ENCODE peak calls at places on chromosomes 16 and 17, in nine cellular contexts. One of them, this sample, is unnamed.

GRCh38 chr17:36544049-36544319 is 735 bp upstream of the GGNBP2 start:
- DNase-seq in fibroblast of mammary gland: peak; percentile 64
- DNase-seq in kidney epithelial cell: no peak
- DNase-seq in activated CD8-positive, alpha-beta T cell treated with anti-CD3 and anti-CD28 coated beads for 36 hours: peak; percentile 40
- DNase-seq in ovary: no peak
- DNase-seq in stomach: peak; percentile 47
- DNase-seq in heart left ventricle: no peak
- DNase-seq in upper lobe of right lung: no peak
- DNase-seq in mammary epithelial cell: peak; percentile 60
- DNase-seq in this sample: peak; percentile 42

GRCh38 chr16:19578378-19578851 is 22.9 kb downstream of the VPS35L start:
- DNase-seq in upper lobe of right lung: no peak
- DNase-seq in activated CD8-positive, alpha-beta T cell treated with anti-CD3 and anti-CD28 coated beads for 36 hours: no peak
- DNase-seq in fibroblast of mammary gland: peak; percentile 50
- DNase-seq in ovary: no peak
- DNase-seq in mammary epithelial cell: no peak
- DNase-seq in stomach: no peak
- DNase-seq in heart left ventricle: no peak
- DNase-seq in kidney epithelial cell: no peak
- DNase-seq in this sample: no peak

GRCh38 chr16:49439050-49439449 is 65.4 kb downstream of the C16orf78 start:
- DNase-seq in heart left ventricle: no peak
- DNase-seq in activated CD8-positive, alpha-beta T cell treated with anti-CD3 and anti-CD28 coated beads for 36 hours: no peak
- DNase-seq in mammary epithelial cell: no peak
- DNase-seq in kidney epithelial cell: no peak
- DNase-seq in stomach: no peak
- DNase-seq in fibroblast of mammary gland: no peak
- DNase-seq in ovary: no peak
- DNase-seq in upper lobe of right lung: no peak
- DNase-seq in this sample: no peak

GRCh38 chr16:56451753-56452689 is 667 bp downstream of the OGFOD1 start:
- DNase-seq in heart left ventricle: peak; percentile 42
- DNase-seq in activated CD8-positive, alpha-beta T cell treated with anti-CD3 and anti-CD28 coated beads for 36 hours: peak; percentile 17
- DNase-seq in upper lobe of right lung: no peak
- DNase-seq in mammary epithelial cell: peak; percentile 41
- DNase-seq in ovary: no peak
- DNase-seq in kidney epithelial cell: peak; percentile 16
- DNase-seq in fibroblast of mammary gland: peak; percentile 46
- DNase-seq in stomach: no peak
- DNase-seq in this sample: no peak

GRCh38 chr16:10897134-10897533 is 20.1 kb downstream of the CIITA start:
- DNase-seq in kidney epithelial cell: no peak
- DNase-seq in fibroblast of mammary gland: no peak
- DNase-seq in stomach: no peak
- DNase-seq in activated CD8-positive, alpha-beta T cell treated with anti-CD3 and anti-CD28 coated beads for 36 hours: no peak
- DNase-seq in heart left ventricle: no peak
- DNase-seq in mammary epithelial cell: no peak
- DNase-seq in ovary: no peak
- DNase-seq in upper lobe of right lung: no peak
- DNase-seq in this sample: no peak

GRCh38 chr16:81401035-81401950 is 43.3 kb upstream of the CMIP start:
- DNase-seq in upper lobe of right lung: no peak
- DNase-seq in heart left ventricle: no peak
- DNase-seq in ovary: peak; percentile 34
- DNase-seq in stomach: no peak
- DNase-seq in kidney epithelial cell: no peak
- DNase-seq in mammary epithelial cell: peak; percentile 96
- DNase-seq in activated CD8-positive, alpha-beta T cell treated with anti-CD3 and anti-CD28 coated beads for 36 hours: no peak
- DNase-seq in fibroblast of mammary gland: peak; percentile 66
- DNase-seq in this sample: no peak

GRCh38 chr16:2701713-2702437 is 18.1 kb downstream of the PRSS27 start:
- DNase-seq in kidney epithelial cell: no peak
- DNase-seq in ovary: peak; percentile 15
- DNase-seq in fibroblast of mammary gland: no peak
- DNase-seq in activated CD8-positive, alpha-beta T cell treated with anti-CD3 and anti-CD28 coated beads for 36 hours: no peak
- DNase-seq in heart left ventricle: no peak
- DNase-seq in stomach: no peak
- DNase-seq in upper lobe of right lung: no peak
- DNase-seq in mammary epithelial cell: no peak
- DNase-seq in this sample: no peak

GRCh38 chr17:45388604-45389325 is 43.9 kb downstream of the ARHGAP27 start:
- DNase-seq in mammary epithelial cell: peak; percentile 32
- DNase-seq in activated CD8-positive, alpha-beta T cell treated with anti-CD3 and anti-CD28 coated beads for 36 hours: peak; percentile 50
- DNase-seq in kidney epithelial cell: no peak
- DNase-seq in ovary: no peak
- DNase-seq in upper lobe of right lung: no peak
- DNase-seq in fibroblast of mammary gland: peak; percentile 71
- DNase-seq in heart left ventricle: no peak
- DNase-seq in stomach: no peak
- DNase-seq in this sample: no peak

DNA sequence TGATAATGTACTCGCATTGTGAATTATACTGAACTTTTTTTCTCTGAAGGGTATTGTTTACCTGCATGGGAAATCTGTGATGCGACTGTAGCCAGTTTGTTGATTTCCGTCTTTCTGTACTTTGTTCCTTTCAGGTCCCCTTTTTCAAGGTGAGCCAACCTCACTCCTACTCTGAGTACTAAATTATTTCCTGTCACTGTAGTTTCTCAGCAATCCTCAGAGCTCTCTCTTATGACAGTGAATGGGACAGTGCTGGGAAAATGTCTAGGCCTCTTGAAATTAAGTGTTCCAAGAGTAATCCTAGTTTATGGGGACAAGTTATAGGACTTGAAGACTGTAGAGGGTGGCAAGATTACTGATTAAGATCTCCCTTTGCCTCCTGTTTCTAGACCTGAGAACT is 167.6 kb downstream of the CNTNAP4 start:
- DNase-seq in upper lobe of right lung: no peak
- DNase-seq in heart left ventricle: no peak
- DNase-seq in fibroblast of mammary gland: no peak
- DNase-seq in stomach: no peak
- DNase-seq in activated CD8-positive, alpha-beta T cell treated with anti-CD3 and anti-CD28 coated beads for 36 hours: no peak
- DNase-seq in ovary: no peak
- DNase-seq in mammary epithelial cell: no peak
- DNase-seq in kidney epithelial cell: no peak
- DNase-seq in this sample: no peak
- TF ChIP-seq CTCF in upper lobe of right lung: no peak
- TF ChIP-seq CTCF in heart left ventricle: no peak
- TF ChIP-seq CTCF in fibroblast of mammary gland: no peak
- TF ChIP-seq CTCF in stomach: no peak
- TF ChIP-seq CTCF in activated CD8-positive, alpha-beta T cell treated with anti-CD3 and anti-CD28 coated beads for 36 hours: no peak
- TF ChIP-seq CTCF in ovary: no peak
- TF ChIP-seq CTCF in mammary epithelial cell: no peak
- TF ChIP-seq CTCF in kidney epithelial cell: no peak
- TF ChIP-seq CTCF in this sample: no peak

GRCh38 chr16:31181102-31181830 is 1.3 kb downstream of the FUS start:
- DNase-seq in heart left ventricle: peak; percentile 59
- DNase-seq in fibroblast of mammary gland: peak; percentile 49
- DNase-seq in mammary epithelial cell: peak; percentile 45
- DNase-seq in kidney epithelial cell: no peak
- DNase-seq in activated CD8-positive, alpha-beta T cell treated with anti-CD3 and anti-CD28 coated beads for 36 hours: peak; percentile 54
- DNase-seq in upper lobe of right lung: peak; percentile 71
- DNase-seq in ovary: peak; percentile 38
- DNase-seq in stomach: peak; percentile 28
- DNase-seq in this sample: no peak

GRCh38 chr16:31179153-31179746 is 689 bp upstream of the FUS start:
- DNase-seq in stomach: no peak
- DNase-seq in upper lobe of right lung: no peak
- DNase-seq in kidney epithelial cell: no peak
- DNase-seq in activated CD8-positive, alpha-beta T cell treated with anti-CD3 and anti-CD28 coated beads for 36 hours: no peak
- DNase-seq in mammary epithelial cell: no peak
- DNase-seq in fibroblast of mammary gland: no peak
- DNase-seq in heart left ventricle: no peak
- DNase-seq in ovary: no peak
- DNase-seq in this sample: no peak

GRCh38 chr16:31177136-31177535 is 2.8 kb upstream of the FUS start:
- DNase-seq in mammary epithelial cell: peak; percentile 96
- DNase-seq in fibroblast of mammary gland: peak; percentile 66
- DNase-seq in ovary: no peak
- DNase-seq in stomach: no peak
- DNase-seq in kidney epithelial cell: peak; percentile 89
- DNase-seq in activated CD8-positive, alpha-beta T cell treated with anti-CD3 and anti-CD28 coated beads for 36 hours: peak; percentile 84
- DNase-seq in upper lobe of right lung: peak; percentile 68
- DNase-seq in heart left ventricle: no peak
- DNase-seq in this sample: no peak

GRCh38 chr16:31182391-31182790 is 2.5 kb downstream of the FUS start:
- DNase-seq in ovary: no peak
- DNase-seq in stomach: no peak
- DNase-seq in kidney epithelial cell: no peak
- DNase-seq in activated CD8-positive, alpha-beta T cell treated with anti-CD3 and anti-CD28 coated beads for 36 hours: no peak
- DNase-seq in mammary epithelial cell: no peak
- DNase-seq in upper lobe of right lung: no peak
- DNase-seq in heart left ventricle: no peak
- DNase-seq in fibroblast of mammary gland: no peak
- DNase-seq in this sample: no peak

GRCh38 chr16:31179747-31180458 is at the start of gene FUS:
- DNase-seq in mammary epithelial cell: peak; percentile 79
- DNase-seq in ovary: peak; percentile 95
- DNase-seq in heart left ventricle: peak; percentile 93
- DNase-seq in kidney epithelial cell: no peak
- DNase-seq in fibroblast of mammary gland: peak; percentile 84
- DNase-seq in stomach: peak; percentile 94
- DNase-seq in activated CD8-positive, alpha-beta T cell treated with anti-CD3 and anti-CD28 coated beads for 36 hours: peak; percentile 92
- DNase-seq in upper lobe of right lung: peak; percentile 95
- DNase-seq in this sample: peak; percentile 96
- TF ChIP-seq CTCF in mammary epithelial cell: no peak
- TF ChIP-seq CTCF in ovary: peak; percentile 34
- TF ChIP-seq CTCF in heart left ventricle: no peak
- TF ChIP-seq CTCF in kidney epithelial cell: no peak
- TF ChIP-seq CTCF in fibroblast of mammary gland: no peak
- TF ChIP-seq CTCF in stomach: no peak
- TF ChIP-seq CTCF in activated CD8-positive, alpha-beta T cell treated with anti-CD3 and anti-CD28 coated beads for 36 hours: no peak
- TF ChIP-seq CTCF in upper lobe of right lung: no peak
- TF ChIP-seq CTCF in this sample: no peak

GRCh38 chr16:67664258-67664657 is 2.3 kb downstream of the ENKD1 start:
- DNase-seq in activated CD8-positive, alpha-beta T cell treated with anti-CD3 and anti-CD28 coated beads for 36 hours: no peak
- DNase-seq in fibroblast of mammary gland: no peak
- DNase-seq in mammary epithelial cell: no peak
- DNase-seq in heart left ventricle: no peak
- DNase-seq in upper lobe of right lung: no peak
- DNase-seq in kidney epithelial cell: no peak
- DNase-seq in stomach: no peak
- DNase-seq in ovary: no peak
- DNase-seq in this sample: no peak

GRCh38 chr16:67663151-67663876 is 2.6 kb downstream of the PARD6A start:
- DNase-seq in kidney epithelial cell: no peak
- DNase-seq in heart left ventricle: no peak
- DNase-seq in mammary epithelial cell: no peak
- DNase-seq in ovary: no peak
- DNase-seq in stomach: no peak
- DNase-seq in activated CD8-positive, alpha-beta T cell treated with anti-CD3 and anti-CD28 coated beads for 36 hours: peak; percentile 69
- DNase-seq in upper lobe of right lung: no peak
- DNase-seq in fibroblast of mammary gland: no peak
- DNase-seq in this sample: no peak

GRCh38 chr16:67662653-67663010 is 1.9 kb downstream of the PARD6A start:
- DNase-seq in ovary: no peak
- DNase-seq in kidney epithelial cell: no peak
- DNase-seq in heart left ventricle: no peak
- DNase-seq in activated CD8-positive, alpha-beta T cell treated with anti-CD3 and anti-CD28 coated beads for 36 hours: no peak
- DNase-seq in fibroblast of mammary gland: no peak
- DNase-seq in mammary epithelial cell: no peak
- DNase-seq in stomach: no peak
- DNase-seq in upper lobe of right lung: no peak
- DNase-seq in this sample: no peak

GRCh38 chr16:67664871-67665270 is 1.7 kb downstream of the ENKD1 start:
- DNase-seq in activated CD8-positive, alpha-beta T cell treated with anti-CD3 and anti-CD28 coated beads for 36 hours: no peak
- DNase-seq in stomach: no peak
- DNase-seq in mammary epithelial cell: no peak
- DNase-seq in ovary: no peak
- DNase-seq in heart left ventricle: no peak
- DNase-seq in kidney epithelial cell: no peak
- DNase-seq in upper lobe of right lung: no peak
- DNase-seq in fibroblast of mammary gland: no peak
- DNase-seq in this sample: no peak

GRCh38 chr16:67663877-67664222 is 2.7 kb downstream of the ENKD1 start:
- DNase-seq in heart left ventricle: no peak
- DNase-seq in upper lobe of right lung: no peak
- DNase-seq in kidney epithelial cell: no peak
- DNase-seq in activated CD8-positive, alpha-beta T cell treated with anti-CD3 and anti-CD28 coated beads for 36 hours: no peak
- DNase-seq in ovary: no peak
- DNase-seq in mammary epithelial cell: no peak
- DNase-seq in fibroblast of mammary gland: no peak
- DNase-seq in stomach: no peak
- DNase-seq in this sample: no peak
- TF ChIP-seq CTCF in heart left ventricle: no peak
- TF ChIP-seq CTCF in upper lobe of right lung: no peak
- TF ChIP-seq CTCF in kidney epithelial cell: no peak
- TF ChIP-seq CTCF in activated CD8-positive, alpha-beta T cell treated with anti-CD3 and anti-CD28 coated beads for 36 hours: peak; percentile 12
- TF ChIP-seq CTCF in ovary: no peak
- TF ChIP-seq CTCF in mammary epithelial cell: no peak
- TF ChIP-seq CTCF in fibroblast of mammary gland: no peak
- TF ChIP-seq CTCF in stomach: no peak
- TF ChIP-seq CTCF in this sample: no peak

GRCh38 chr16:70253291-70254094 is 1.8 kb upstream of the EXOSC6 start:
- DNase-seq in fibroblast of mammary gland: peak; percentile 58
- DNase-seq in heart left ventricle: no peak
- DNase-seq in kidney epithelial cell: no peak
- DNase-seq in ovary: no peak
- DNase-seq in activated CD8-positive, alpha-beta T cell treated with anti-CD3 and anti-CD28 coated beads for 36 hours: peak; percentile 64
- DNase-seq in mammary epithelial cell: no peak
- DNase-seq in upper lobe of right lung: no peak
- DNase-seq in stomach: no peak
- DNase-seq in this sample: no peak

GRCh38 chr16:70254095-70254964 is 2.6 kb upstream of the EXOSC6 start:
- DNase-seq in ovary: no peak
- DNase-seq in mammary epithelial cell: no peak
- DNase-seq in heart left ventricle: no peak
- DNase-seq in upper lobe of right lung: no peak
- DNase-seq in stomach: no peak
- DNase-seq in kidney epithelial cell: no peak
- DNase-seq in fibroblast of mammary gland: peak; percentile 18
- DNase-seq in activated CD8-positive, alpha-beta T cell treated with anti-CD3 and anti-CD28 coated beads for 36 hours: no peak
- DNase-seq in this sample: no peak

GRCh38 chr16:70251651-70252354 is at the start of gene EXOSC6:
- DNase-seq in mammary epithelial cell: peak; percentile 92
- DNase-seq in stomach: peak; percentile 92
- DNase-seq in activated CD8-positive, alpha-beta T cell treated with anti-CD3 and anti-CD28 coated beads for 36 hours: peak; percentile 96
- DNase-seq in heart left ventricle: peak; percentile 90
- DNase-seq in ovary: peak; percentile 87
- DNase-seq in fibroblast of mammary gland: peak; percentile 89
- DNase-seq in kidney epithelial cell: peak; percentile 58
- DNase-seq in upper lobe of right lung: peak; percentile 95
- DNase-seq in this sample: peak; percentile 96

GRCh38 chr16:70250748-70251650 is 741 bp downstream of the EXOSC6 start:
- DNase-seq in ovary: no peak
- DNase-seq in kidney epithelial cell: no peak
- DNase-seq in activated CD8-positive, alpha-beta T cell treated with anti-CD3 and anti-CD28 coated beads for 36 hours: peak; percentile 41
- DNase-seq in upper lobe of right lung: peak; percentile 77
- DNase-seq in mammary epithelial cell: peak; percentile 48
- DNase-seq in stomach: peak; percentile 52
- DNase-seq in heart left ventricle: peak; percentile 22
- DNase-seq in fibroblast of mammary gland: peak; percentile 36
- DNase-seq in this sample: peak; percentile 62

DNA sequence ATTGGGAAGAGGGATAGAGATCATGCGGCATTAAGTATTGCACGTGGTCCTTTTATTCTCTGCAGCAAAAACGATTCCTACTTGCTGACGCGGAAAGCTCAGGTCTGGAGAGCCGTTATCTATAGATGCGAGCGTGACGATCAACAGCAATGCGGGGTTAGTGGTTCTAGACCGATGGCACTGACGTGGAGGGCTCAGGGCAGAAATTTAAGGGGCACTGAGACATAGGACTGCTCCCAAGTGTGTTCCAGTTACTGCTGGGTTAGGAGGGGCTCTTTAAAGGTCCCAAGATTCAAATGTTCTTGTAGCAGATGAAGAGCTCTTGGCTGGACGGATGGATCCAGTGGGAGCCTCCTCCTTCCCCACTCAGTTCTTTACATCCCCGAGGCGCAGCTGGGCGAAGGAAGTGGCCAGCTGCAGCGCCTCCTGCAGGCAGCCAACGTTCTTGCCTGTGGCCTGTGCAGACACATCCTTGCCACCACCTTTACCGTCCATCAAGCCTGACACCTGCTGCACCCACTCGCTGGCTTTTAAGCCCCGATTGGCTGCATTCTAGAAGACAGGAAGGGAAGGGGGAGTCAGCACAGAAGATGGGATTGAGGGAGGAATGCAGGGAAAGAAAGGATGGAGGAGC is 732 bp upstream of the EXOSC6 start:
- DNase-seq in ovary: no peak
- DNase-seq in kidney epithelial cell: no peak
- DNase-seq in upper lobe of right lung: no peak
- DNase-seq in mammary epithelial cell: no peak
- DNase-seq in heart left ventricle: no peak
- DNase-seq in fibroblast of mammary gland: peak; percentile 28
- DNase-seq in activated CD8-positive, alpha-beta T cell treated with anti-CD3 and anti-CD28 coated beads for 36 hours: peak; percentile 47
- DNase-seq in stomach: no peak
- DNase-seq in this sample: no peak
- TF ChIP-seq CTCF in ovary: no peak
- TF ChIP-seq CTCF in kidney epithelial cell: peak; percentile 60
- TF ChIP-seq CTCF in upper lobe of right lung: peak; percentile 36
- TF ChIP-seq CTCF in mammary epithelial cell: peak; percentile 68
- TF ChIP-seq CTCF in heart left ventricle: no peak
- TF ChIP-seq CTCF in fibroblast of mammary gland: peak; percentile 49
- TF ChIP-seq CTCF in activated CD8-positive, alpha-beta T cell treated with anti-CD3 and anti-CD28 coated beads for 36 hours: peak; percentile 53
- TF ChIP-seq CTCF in stomach: no peak
- TF ChIP-seq CTCF in this sample: peak; percentile 26

This sample was measured in GM10248.